ENCODE peak calls at places on chromosomes 1 and 21, in seven cellular contexts. O, S, F, T, G, L and N are unnamed samples.

GRCh38 chr1:201364808-201365105 is 12.7 kb downstream of the TNNT2 start:
- DNase-seq in T (no peak), F (no peak), S (no peak), L (no peak), G (no peak), O (no peak), N (no peak)

GRCh38 chr21:42386034-42386591 is 9.7 kb downstream of the TMPRSS3 start:
- DNase-seq in O (no peak), L (no peak), G (no peak), S (no peak), F (no peak), T (no peak), N (no peak)

GRCh38 chr1:228226956-228227791 is 19.3 kb downstream of the OBSCN start:
- DNase-seq in S (peak; percentile 11), G (no peak), T (peak; percentile 22), F (no peak), L (peak; percentile 14), O (no peak), N (peak; percentile 42)

GRCh38 chr1:179930867-179931266 is 23.7 kb upstream of the CEP350 start:
- DNase-seq in T (no peak), O (no peak), S (no peak), F (no peak), G (no peak), L (no peak), N (no peak)

GRCh38 chr1:7107109-7107830 is 322.0 kb downstream of the CAMTA1 start:
- DNase-seq in G (no peak), L (no peak), S (no peak), T (no peak), F (no peak), O (no peak), N (no peak)

GRCh38 chr1:31569773-31570172 is 6.5 kb upstream of the TINAGL1 start:
- DNase-seq in O (no peak), L (no peak), F (no peak), S (no peak), G (no peak), T (no peak), N (no peak)

GRCh38 chr1:14678011-14678638 is 79.6 kb downstream of the KAZN start:
- DNase-seq in T (no peak), O (no peak), G (no peak), S (no peak), F (no peak), L (peak; percentile 5), N (no peak)

GRCh38 chr1:56301791-56302190 is 277.6 kb downstream of the PLPP3 start:
- DNase-seq in L (peak; percentile 95), S (peak; percentile 33), G (no peak), O (no peak), F (peak; percentile 74), T (peak; percentile 43), N (peak; percentile 40)

GRCh38 chr1:31984419-31985347 is 29.0 kb upstream of the KHDRBS1 start:
- DNase-seq in L (peak; percentile 66), G (no peak), T (peak; percentile 55), S (peak; percentile 12), F (peak; percentile 57), O (peak; percentile 50), N (peak; percentile 23)

GRCh38 chr1:224198572-224198971 is 15.5 kb downstream of the DEGS1 start:
- DNase-seq in T (no peak), O (no peak), F (no peak), L (no peak), S (no peak), G (no peak), N (no peak)

GRCh38 chr1:172699111-172699510 is 40.2 kb downstream of the FASLG start:
- DNase-seq in F (peak; percentile 71), T (peak; percentile 76), L (peak; percentile 90), S (peak; percentile 43), G (peak; percentile 35), O (peak; percentile 86), N (peak; percentile 48)

GRCh38 chr1:165697491-165697880 is 876 bp downstream of the ALDH9A1 start:
- DNase-seq in F (no peak), G (peak; percentile 14), S (no peak), O (no peak), T (no peak), L (peak; percentile 23), N (peak; percentile 25)

GRCh38 chr1:155897746-155898145 is 13.4 kb downstream of the RIT1 start:
- DNase-seq in L (no peak), G (no peak), F (no peak), S (no peak), O (no peak), T (no peak), N (no peak)

GRCh38 chr1:53619811-53620619 is 118.9 kb downstream of the GLIS1 start:
- DNase-seq in G (no peak), O (no peak), T (peak; percentile 14), S (peak; percentile 4), F (peak; percentile 18), L (no peak), N (no peak)

GRCh38 chr1:198212675-198213074 is 55.9 kb downstream of the NEK7 start:
- DNase-seq in S (peak; percentile 84), F (peak; percentile 93), O (no peak), L (peak; percentile 79), T (peak; percentile 98), G (no peak), N (peak; percentile 89)

GRCh38 chr1:192316692-192317091 is at the start of gene RGS21:
- DNase-seq in L (no peak), S (no peak), F (no peak), O (no peak), T (no peak), G (no peak), N (no peak)

GRCh38 chr1:36609241-36610027 is 126.7 kb upstream of the CSF3R start:
- DNase-seq in L (peak; percentile 59), G (peak; percentile 65), F (peak; percentile 5), T (peak; percentile 67), O (peak; percentile 58), S (peak; percentile 52), N (peak; percentile 70)

GRCh38 chr1:90817399-90817798 is 100.3 kb upstream of the BARHL2 start:
- DNase-seq in O (no peak), L (no peak), S (no peak), G (no peak), T (no peak), F (no peak), N (no peak)

GRCh38 chr1:158371188-158371953 is 17.7 kb downstream of the CD1E start:
- DNase-seq in F (no peak), L (no peak), O (no peak), T (no peak), S (no peak), G (no peak), N (peak; percentile 34)

GRCh38 chr1:155983191-155984023 is 5.1 kb upstream of the ARHGEF2 start:
- DNase-seq in S (peak; percentile 88), L (peak; percentile 100), F (peak; percentile 98), T (peak; percentile 95), O (no peak), G (peak; percentile 75), N (peak; percentile 98)

GRCh38 chr1:25622526-25622925 is 5.9 kb downstream of the MAN1C1 start:
- DNase-seq in S (no peak), F (no peak), L (no peak), O (no peak), G (no peak), T (no peak), N (no peak)

GRCh38 chr21:14259669-14260458 is 43.9 kb downstream of the RBM11 start:
- DNase-seq in G (peak; percentile 39), L (peak; percentile 37), T (peak; percentile 81), O (no peak), F (peak; percentile 38), S (peak; percentile 33), N (peak; percentile 65)

GRCh38 chr1:17743028-17743706 is 12.0 kb upstream of the ACTL8 start:
- DNase-seq in O (no peak), L (no peak), G (no peak), F (no peak), T (no peak), S (no peak), N (no peak)

GRCh38 chr1:207910678-207911354 is at the start of gene CD34:
- DNase-seq in G (no peak), S (no peak), O (peak; percentile 38), F (no peak), L (no peak), T (no peak), N (no peak)

GRCh38 chr1:1014896-1015681 is 1.8 kb downstream of the ISG15 start:
- DNase-seq in T (no peak), F (no peak), S (no peak), O (no peak), G (no peak), L (no peak), N (peak; percentile 48)

GRCh38 chr1:113976609-113977278 is 2.5 kb upstream of the OLFML3 start:
- DNase-seq in F (peak; percentile 67), T (peak; percentile 79), O (no peak), S (peak; percentile 50), L (peak; percentile 30), G (peak; percentile 21), N (no peak)

GRCh38 chr21:31346256-31346821 is 2.3 kb upstream of the TIAM1 start:
- DNase-seq in O (no peak), T (no peak), S (no peak), L (no peak), G (no peak), F (peak; percentile 42), N (no peak)

GRCh38 chr21:39182484-39183271 is 573 bp downstream of the PSMG1 start:
- DNase-seq in F (peak; percentile 22), S (peak; percentile 20), G (peak; percentile 14), T (peak; percentile 35), O (peak; percentile 35), L (peak; percentile 18), N (peak; percentile 18)